ENCODE peak calls at places on chromosomes 13 and 19, in four cellular contexts. F, A, Y and I are unnamed samples.

GRCh38 chr19:56170261-56170660 is 5.5 kb upstream of the GALP start:
- ATAC-seq in F (peak), A (peak), Y (no peak), I (peak)

GRCh38 chr13:43730642-43731041 is 56.1 kb downstream of the ENOX1 start:
- ATAC-seq in F (peak), A (no peak), Y (peak), I (peak)

GRCh38 chr13:28531195-28531955 is 36.4 kb upstream of the FLT1 start:
- ATAC-seq in F (peak), A (no peak), Y (peak), I (peak)

GRCh38 chr19:44592451-44592890 is 20.9 kb upstream of the IGSF23 start:
- ATAC-seq in F (peak), A (no peak), Y (no peak), I (no peak)

GRCh38 chr19:18274776-18275356 is 614 bp upstream of the IQCN start:
- ATAC-seq in F (peak), A (peak), Y (peak), I (peak)

GRCh38 chr19:35845215-35846037 is 6.9 kb downstream of the NPHS1 start:
- ATAC-seq in F (no peak), A (peak), Y (peak), I (peak)

GRCh38 chr13:105821337-105821736 is 714.1 kb downstream of the EFNB2 start:
- ATAC-seq in F (no peak), A (no peak), Y (no peak), I (no peak)

GRCh38 chr13:23750383-23751121 is 138.6 kb downstream of the MIPEP start:
- ATAC-seq in F (no peak), A (peak), Y (no peak), I (no peak)

GRCh38 chr13:109509154-109509905 is 277.1 kb downstream of the IRS2 start:
- ATAC-seq in F (peak), A (no peak), Y (peak), I (no peak)

GRCh38 chr13:97133955-97134354 is 88.2 kb upstream of the MBNL2 start:
- ATAC-seq in F (no peak), A (peak), Y (peak), I (no peak)

GRCh38 chr13:113655358-113656014 is 2.5 kb downstream of the ATP4B start:
- ATAC-seq in F (no peak), A (no peak), Y (no peak), I (no peak)

GRCh38 chr19:4375164-4375619 is 25.2 kb downstream of the SH3GL1 start:
- ATAC-seq in F (no peak), A (peak), Y (no peak), I (no peak)

GRCh38 chr19:43371909-43372308 is 18.4 kb downstream of the CD177 start:
- ATAC-seq in F (no peak), A (no peak), Y (no peak), I (no peak)

GRCh38 chr19:35232912-35233311 is 4.4 kb upstream of the FAM187B start:
- ATAC-seq in F (no peak), A (no peak), Y (no peak), I (no peak)

GRCh38 chr13:80388506-80388905 is 47.6 kb upstream of the SPRY2 start:
- ATAC-seq in F (no peak), A (no peak), Y (no peak), I (no peak)

GRCh38 chr13:105663182-105663581 is 872.3 kb downstream of the EFNB2 start:
- ATAC-seq in F (no peak), A (no peak), Y (no peak), I (no peak)

GRCh38 chr13:114112826-114113322 is 19.5 kb downstream of the RASA3 start:
- ATAC-seq in F (no peak), A (no peak), Y (no peak), I (no peak)

GRCh38 chr13:51928231-51928630 is 66.5 kb downstream of the CCDC70 start:
- ATAC-seq in F (peak), A (no peak), Y (no peak), I (no peak)

GRCh38 chr19:676007-676342 is 217 bp upstream of the FSTL3 start:
- ATAC-seq in F (no peak), A (no peak), Y (no peak), I (peak)

GRCh38 chr13:24911135-24911524 is 147.2 kb downstream of the RNF17 start:
- ATAC-seq in F (no peak), A (no peak), Y (peak), I (no peak)

GRCh38 chr13:111846396-111847174 is 220.4 kb upstream of the SOX1 start:
- ATAC-seq in F (no peak), A (no peak), Y (no peak), I (no peak)

GRCh38 chr13:78977311-78977710 is 318.4 kb upstream of the OBI1 start:
- ATAC-seq in F (no peak), A (no peak), Y (no peak), I (no peak)

GRCh38 chr13:49481788-49482187 is 14.0 kb upstream of the PHF11 start:
- ATAC-seq in F (no peak), A (no peak), Y (no peak), I (no peak)

GRCh38 chr13:36163303-36163702 is 32.1 kb upstream of the DCLK1 start:
- ATAC-seq in F (peak), A (no peak), Y (no peak), I (no peak)
- H3K27ac ChIP-seq in F (no peak), A (no peak), Y (no peak), I (peak)

DNA sequence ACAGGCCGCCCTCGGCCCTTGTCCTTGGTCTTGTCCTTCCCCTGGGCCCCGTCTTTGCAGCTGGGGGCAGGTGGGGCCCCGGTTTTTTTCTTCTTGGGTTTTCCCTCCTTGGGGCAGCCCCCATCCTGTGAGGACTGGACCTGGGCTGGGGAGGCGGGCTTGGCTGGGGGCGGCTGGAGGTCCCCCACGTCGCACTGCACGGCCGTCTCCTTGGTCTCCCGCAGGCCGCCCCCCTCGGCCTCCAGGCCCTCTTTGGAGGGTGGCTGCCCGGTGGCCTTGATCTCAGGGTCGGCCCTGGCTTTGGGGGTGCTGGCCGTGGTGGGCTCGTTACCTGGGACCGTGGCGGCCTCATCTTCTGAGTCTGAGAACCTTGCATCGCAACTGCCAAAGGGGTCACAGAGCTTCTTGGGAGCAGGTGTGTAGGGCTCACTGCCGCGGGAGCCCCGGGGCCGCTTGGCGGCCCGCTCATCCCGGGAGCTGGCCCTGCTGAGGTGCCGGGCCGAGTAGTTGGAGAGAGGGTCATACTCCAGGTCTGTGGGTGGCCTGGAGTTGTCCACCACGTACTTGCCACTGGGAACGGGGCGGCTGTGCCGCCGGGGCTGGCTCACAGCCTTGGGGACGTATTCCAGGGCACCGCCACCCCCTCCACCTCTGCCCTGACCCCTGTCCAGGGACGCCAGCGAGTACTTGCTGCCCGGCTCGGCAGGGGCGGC is 15.6 kb upstream of the ATP8B3 start:
- ATAC-seq in F (no peak), A (no peak), Y (no peak), I (no peak)
- TF ChIP-seq CTCF in F (no peak), A (no peak), Y (no peak), I (no peak)

GRCh38 chr19:38387550-38388309 is at the start of gene GGN:
- ATAC-seq in F (peak), A (peak), Y (peak), I (peak)
- TF ChIP-seq POLR2A in F (no peak), A (no peak), Y (peak), I (no peak)

GRCh38 chr19:6801397-6802086 is 29.0 kb downstream of the VAV1 start:
- ATAC-seq in F (peak), A (peak), Y (peak), I (peak)

GRCh38 chr19:6800991-6801396 is 28.5 kb downstream of the VAV1 start:
- ATAC-seq in F (no peak), A (peak), Y (peak), I (no peak)

GRCh38 chr19:6806488-6806887 is 34.0 kb downstream of the VAV1 start:
- ATAC-seq in F (no peak), A (no peak), Y (no peak), I (no peak)

GRCh38 chr19:6803036-6803404 is 30.5 kb downstream of the VAV1 start:
- ATAC-seq in F (no peak), A (no peak), Y (no peak), I (no peak)

DNA sequence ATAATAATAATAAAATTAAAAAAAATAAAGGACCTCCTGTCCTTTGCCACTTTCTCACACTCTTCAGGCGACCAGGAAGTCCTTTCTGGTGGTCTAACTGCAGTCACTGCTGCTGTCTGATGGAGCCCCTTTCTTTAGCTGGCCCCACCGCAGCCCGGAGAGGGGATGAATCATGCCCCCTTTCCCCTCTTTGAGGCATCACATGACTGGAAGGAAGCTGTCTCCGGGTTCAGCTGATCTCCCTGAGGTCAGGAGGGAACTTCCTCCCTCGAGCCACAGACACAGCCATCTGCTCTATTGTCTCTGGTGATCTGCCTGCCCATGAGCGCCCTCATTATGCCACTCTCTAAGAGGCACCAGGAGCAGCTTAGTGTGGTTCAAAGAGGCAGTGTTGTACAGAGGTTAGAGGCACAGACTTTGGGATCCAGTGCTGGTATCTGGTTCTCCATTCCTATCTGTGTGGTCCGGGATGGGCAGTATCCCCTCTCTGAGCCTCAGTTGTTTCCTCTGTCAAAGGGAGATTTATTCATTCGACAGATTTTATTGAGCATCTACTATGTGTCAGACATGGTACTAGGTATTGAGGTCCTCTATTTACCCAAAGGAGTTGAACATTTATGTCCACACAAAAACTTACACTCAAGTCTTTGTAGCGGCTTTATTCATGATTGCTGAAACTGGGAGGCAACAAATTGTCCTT is 30.0 kb downstream of the VAV1 start:
- ATAC-seq in F (peak), A (peak), Y (no peak), I (peak)
- H3K27ac ChIP-seq in F (no peak), A (peak), Y (no peak), I (no peak)

GRCh38 chr13:94711561-94712286 is 621 bp downstream of the SOX21 start:
- ATAC-seq in F (no peak), A (peak), Y (peak), I (peak)

GRCh38 chr13:94713556-94714182 is 1.3 kb upstream of the SOX21 start:
- ATAC-seq in F (no peak), A (no peak), Y (no peak), I (no peak)

GRCh38 chr13:94712812-94713555 is 639 bp upstream of the SOX21 start:
- ATAC-seq in F (no peak), A (peak), Y (peak), I (peak)

GRCh38 chr13:94712287-94712811 is at the start of gene SOX21:
- ATAC-seq in F (no peak), A (peak), Y (no peak), I (no peak)

GRCh38 chr13:94716016-94716415 is 3.7 kb upstream of the SOX21 start:
- ATAC-seq in F (no peak), A (no peak), Y (no peak), I (no peak)
- TF ChIP-seq CTCF in F (no peak), A (peak), Y (no peak), I (no peak)

DNA sequence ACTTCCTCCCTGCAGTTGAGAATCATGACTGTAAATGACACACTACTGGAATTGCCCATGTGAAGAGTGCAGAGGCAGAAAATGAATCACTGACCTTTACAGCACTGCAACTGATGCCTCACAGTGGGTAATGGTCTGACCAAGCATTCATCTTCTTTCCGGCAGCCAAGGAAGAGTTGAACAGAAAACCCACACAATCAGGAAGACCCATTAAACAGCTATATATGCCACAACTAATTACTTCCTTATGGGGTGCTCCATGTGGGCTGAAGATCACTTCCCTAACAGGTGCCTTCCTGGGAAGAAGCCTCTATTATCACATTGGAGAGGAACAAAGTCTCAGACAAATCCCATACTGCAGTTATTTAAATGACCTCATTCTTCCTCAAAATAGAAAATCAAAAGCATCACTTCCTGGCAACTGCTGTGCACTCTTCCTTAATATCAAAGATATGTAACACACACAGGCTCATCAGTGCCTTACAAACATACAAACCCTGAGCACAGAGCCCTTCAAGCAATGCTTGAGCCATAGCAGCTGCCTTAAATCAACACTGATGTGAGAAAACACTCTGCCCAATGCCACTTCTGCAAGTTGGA is 45.8 kb downstream of the RUBCNL start:
- ATAC-seq in F (peak), A (no peak), Y (no peak), I (peak)
- TF ChIP-seq POLR2A in F (no peak), A (no peak), Y (no peak), I (no peak)

DNA sequence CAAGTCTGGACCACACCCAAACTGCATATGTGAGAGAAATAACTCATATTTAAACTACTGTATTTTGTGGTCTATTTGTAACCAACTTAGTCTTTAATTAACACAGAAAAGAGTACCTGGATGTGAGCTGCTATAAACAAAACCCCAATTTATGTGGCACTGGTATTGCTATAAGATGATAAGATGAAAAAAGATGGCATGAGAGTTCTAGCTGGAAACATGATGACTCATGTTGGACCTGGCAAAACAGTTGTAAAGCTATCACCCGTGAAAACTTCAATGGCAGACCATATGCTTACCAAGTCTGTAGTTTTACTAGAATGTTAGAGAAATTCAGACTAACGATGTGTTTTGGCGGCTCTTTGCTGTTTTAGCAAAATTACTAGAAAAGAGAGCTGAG is 69.6 kb upstream of the PCDH9 start:
- ATAC-seq in F (no peak), A (no peak), Y (no peak), I (no peak)
- H3K27ac ChIP-seq in F (no peak), A (peak), Y (peak), I (no peak)

DNA sequence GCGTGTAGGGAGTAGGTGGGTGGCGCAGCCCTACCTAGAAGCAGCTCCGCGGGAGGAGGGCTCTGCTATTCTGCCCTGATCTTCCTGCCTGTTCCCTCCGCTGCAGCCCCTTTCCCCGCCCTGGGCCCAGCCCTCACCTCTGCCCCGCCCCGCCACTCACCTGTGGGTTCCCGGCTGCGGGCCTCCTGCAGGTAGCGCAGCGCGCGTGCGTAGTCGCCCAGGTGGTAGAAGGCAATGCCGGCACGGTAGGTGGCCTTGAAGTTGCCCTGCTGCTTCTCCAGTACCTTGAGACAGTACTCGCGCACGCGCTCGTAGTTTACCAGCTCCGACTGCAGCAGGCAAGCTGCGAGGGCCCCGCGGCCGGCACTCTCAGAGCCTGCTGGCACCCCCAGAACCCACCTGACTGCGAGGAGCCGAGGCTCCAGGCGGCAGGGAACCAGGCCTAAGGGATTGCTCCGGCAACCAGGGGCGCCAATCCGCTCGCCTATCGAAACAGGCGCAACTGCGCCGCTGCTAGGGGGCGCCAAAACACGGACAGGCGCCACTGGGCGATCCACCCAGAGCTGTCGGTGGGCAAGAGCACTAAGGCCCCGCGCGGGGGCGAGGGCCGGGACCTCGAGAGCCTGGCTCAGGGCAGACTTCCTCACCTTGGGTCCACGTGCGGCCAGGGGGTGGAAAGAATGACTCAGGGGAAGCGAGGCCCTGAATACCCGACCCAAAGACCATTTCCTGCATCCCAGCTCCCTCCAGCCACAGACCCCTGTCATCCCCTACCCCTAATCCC is 965 bp downstream of the TTC9B start:
- ATAC-seq in F (no peak), A (peak), Y (no peak), I (no peak)
- TF ChIP-seq CTCF in F (no peak), A (peak), Y (peak), I (no peak)

DNA sequence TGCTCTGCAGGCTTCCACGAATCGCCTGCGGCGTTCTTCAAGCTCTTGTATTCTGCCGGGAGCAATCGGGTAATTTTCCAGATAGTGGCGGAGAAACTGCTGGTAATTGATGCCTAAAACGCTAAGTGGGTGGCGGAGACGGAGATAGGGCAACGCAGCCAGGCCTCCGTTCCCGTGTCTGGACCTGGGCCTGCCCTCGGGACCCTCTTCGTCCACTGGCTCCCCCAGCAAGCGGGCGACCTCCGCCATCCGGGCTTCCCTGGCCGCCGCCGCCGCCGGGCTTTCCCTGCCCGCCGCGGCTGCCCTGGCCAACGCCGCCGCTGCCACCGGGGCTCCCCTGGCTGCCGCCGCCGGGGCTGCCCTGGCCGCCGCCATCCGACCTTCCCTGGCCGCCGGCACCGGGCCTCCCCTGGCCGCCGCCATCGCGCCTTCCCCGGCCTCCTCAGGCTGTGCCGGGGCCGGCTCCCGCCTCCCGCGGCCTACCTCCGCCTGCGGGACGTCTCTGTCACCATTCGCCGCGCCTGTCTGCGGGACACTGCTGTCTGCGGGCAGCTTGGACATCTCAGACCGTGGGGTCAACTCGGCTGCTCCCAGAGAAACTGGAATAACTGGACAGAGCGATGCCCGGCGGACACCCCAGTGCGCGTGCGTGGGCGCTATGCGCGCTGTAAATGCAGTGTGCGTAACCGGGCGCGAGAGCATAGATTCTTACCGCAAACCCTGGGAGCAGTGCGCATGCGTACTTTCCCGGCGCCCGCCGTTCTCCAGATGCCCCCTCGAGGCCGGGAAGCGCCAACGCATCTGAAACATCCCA is at the start of gene EID2:
- ATAC-seq in F (peak), A (peak), Y (peak), I (peak)
- TF ChIP-seq POLR2A in F (no peak), A (peak), Y (peak), I (peak)

GRCh38 chr19:14558370-14559066 is 13.3 kb downstream of the NDUFB7 start:
- ATAC-seq in F (no peak), A (no peak), Y (no peak), I (no peak)
- H3K27ac ChIP-seq in F (no peak), A (peak), Y (no peak), I (no peak)